ENCODE peak calls at places on chromosomes 6 and 20, in six cellular contexts. B is sigmoid colon, J is osteocyte, S is cardiac muscle cell, N is astrocyte of the cerebellum, W is heart left ventricle. O is an unnamed sample.

GRCh38 chr20:58010666-58011065 is 217.8 kb downstream of the ANKRD60 start:
- DNase-seq in B (no peak), J (peak), S (no peak), N (no peak), W (no peak), O (no peak)

GRCh38 chr6:43076093-43076927 is at the start of gene PTK7:
- DNase-seq in B (no peak), J (peak), S (peak), N (no peak), W (no peak), O (peak)

GRCh38 chr6:53766930-53767329 is 27.9 kb upstream of the LRRC1 start:
- DNase-seq in B (no peak), J (no peak), S (no peak), N (no peak), W (no peak), O (no peak)

GRCh38 chr6:89082439-89082838 is 1.9 kb downstream of the PNRC1 start:
- DNase-seq in B (no peak), J (no peak), S (peak), N (no peak), W (no peak), O (no peak)

GRCh38 chr20:59149678-59150504 is 13.7 kb upstream of the ZNF831 start:
- DNase-seq in B (no peak), J (no peak), S (no peak), N (no peak), W (no peak), O (peak)

GRCh38 chr6:151349651-151350270 is 41.6 kb downstream of the ZBTB2 start:
- DNase-seq in B (no peak), J (no peak), S (no peak), N (no peak), W (no peak), O (no peak)

GRCh38 chr20:709864-710761 is 34.5 kb upstream of the SCRT2 start:
- DNase-seq in B (peak), J (no peak), S (no peak), N (no peak), W (no peak), O (no peak)

GRCh38 chr6:143247586-143247985 is 186.9 kb downstream of the AIG1 start:
- DNase-seq in B (no peak), J (no peak), S (no peak), N (no peak), W (no peak), O (no peak)

GRCh38 chr6:6891949-6892461 is 215.8 kb upstream of the RREB1 start:
- DNase-seq in B (no peak), J (no peak), S (no peak), N (no peak), W (no peak), O (no peak)

GRCh38 chr6:128005009-128005408 is 104.2 kb upstream of the THEMIS start:
- DNase-seq in B (no peak), J (no peak), S (no peak), N (no peak), W (no peak), O (no peak)

GRCh38 chr6:111642463-111643158 is 36.9 kb upstream of the TRAF3IP2 start:
- DNase-seq in B (peak), J (peak), S (peak), N (peak), W (peak), O (peak)

GRCh38 chr20:54726687-54727086 is 251.3 kb downstream of the DOK5 start:
- DNase-seq in B (no peak), J (no peak), S (no peak), N (no peak), W (no peak), O (no peak)

GRCh38 chr6:125546827-125547226 is 202.6 kb upstream of the HEY2 start:
- DNase-seq in B (no peak), J (no peak), S (peak), N (peak), W (no peak), O (no peak)

GRCh38 chr6:142014515-142014914 is 118.2 kb upstream of the GJE1 start:
- DNase-seq in B (no peak), J (no peak), S (peak), N (peak), W (no peak), O (peak)

GRCh38 chr6:127550403-127550802 is 26.6 kb upstream of the C6orf58 start:
- DNase-seq in B (no peak), J (no peak), S (peak), N (no peak), W (no peak), O (no peak)

GRCh38 chr20:12394786-12395185 is 477.1 kb downstream of the BTBD3 start:
- DNase-seq in B (no peak), J (no peak), S (peak), N (no peak), W (no peak), O (no peak)

GRCh38 chr20:46984391-46984790 is 89.7 kb downstream of the EYA2 start:
- DNase-seq in B (no peak), J (no peak), S (peak), N (no peak), W (no peak), O (no peak)

GRCh38 chr6:40535784-40536380 is 51.3 kb downstream of the LRFN2 start:
- DNase-seq in B (no peak), J (no peak), S (no peak), N (no peak), W (no peak), O (no peak)

GRCh38 chr6:40535105-40535783 is 51.9 kb downstream of the LRFN2 start:
- DNase-seq in B (no peak), J (no peak), S (no peak), N (no peak), W (no peak), O (no peak)

GRCh38 chr6:40538556-40538955 is 48.6 kb downstream of the LRFN2 start:
- DNase-seq in B (no peak), J (no peak), S (no peak), N (no peak), W (no peak), O (no peak)

GRCh38 chr6:40537446-40537845 is 49.7 kb downstream of the LRFN2 start:
- DNase-seq in B (no peak), J (no peak), S (no peak), N (no peak), W (no peak), O (no peak)

GRCh38 chr6:40536442-40536841 is 50.7 kb downstream of the LRFN2 start:
- DNase-seq in B (no peak), J (no peak), S (peak), N (no peak), W (no peak), O (peak)
- TF ChIP-seq CTCF in B (no peak), J (peak), S (peak), N (no peak), W (no peak), O (peak)

GRCh38 chr6:32167154-32167760 is 2.9 kb downstream of the EGFL8 start:
- DNase-seq in B (no peak), J (no peak), S (no peak), N (no peak), W (no peak), O (no peak)

GRCh38 chr6:32167761-32168262 is 3.4 kb downstream of the EGFL8 start:
- DNase-seq in B (no peak), J (no peak), S (peak), N (no peak), W (no peak), O (no peak)

GRCh38 chr6:32168350-32168749 is 4.0 kb downstream of the EGFL8 start:
- DNase-seq in B (no peak), J (no peak), S (no peak), N (no peak), W (no peak), O (no peak)

GRCh38 chr6:32164295-32164694 is at the start of gene EGFL8:
- DNase-seq in B (no peak), J (no peak), S (no peak), N (no peak), W (no peak), O (no peak)

GRCh38 chr6:32166411-32167061 is 2.1 kb downstream of the EGFL8 start:
- DNase-seq in B (no peak), J (no peak), S (no peak), N (no peak), W (no peak), O (no peak)
- TF ChIP-seq CTCF in B (no peak), J (no peak), S (peak), N (no peak), W (no peak), O (no peak)

DNA sequence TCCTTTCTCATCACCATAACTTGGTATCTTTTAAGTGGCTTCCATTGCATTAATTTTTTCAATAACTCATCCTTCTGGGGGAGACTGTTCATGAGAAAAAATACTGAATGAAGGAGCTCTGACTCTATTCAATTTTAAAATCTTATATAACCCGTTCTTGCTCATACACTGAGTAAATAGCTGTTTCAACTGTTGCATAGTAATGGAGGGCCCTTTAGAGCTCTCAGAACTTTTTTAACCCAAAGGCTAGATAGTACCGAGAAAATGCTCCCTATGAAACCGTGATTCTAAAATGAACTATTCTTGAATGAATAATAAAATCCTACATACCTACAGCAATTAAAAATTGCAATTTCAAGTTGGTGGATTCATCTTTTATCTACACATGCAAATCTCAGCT is 5.3 kb downstream of the SLC2A12 start:
- DNase-seq in B (no peak), J (no peak), S (no peak), N (no peak), W (no peak), O (no peak)
- TF ChIP-seq CTCF in B (no peak), J (no peak), S (no peak), N (no peak), W (no peak), O (no peak)

GRCh38 chr20:63520939-63521601 is 505 bp downstream of the PPDPF start:
- DNase-seq in B (peak), J (no peak), S (peak), N (no peak), W (peak), O (peak)

GRCh38 chr20:63520594-63520938 is at the start of gene PPDPF:
- DNase-seq in B (peak), J (peak), S (peak), N (peak), W (no peak), O (peak)

GRCh38 chr20:63522981-63523611 is 2.5 kb downstream of the PPDPF start:
- DNase-seq in B (no peak), J (no peak), S (no peak), N (no peak), W (no peak), O (no peak)

GRCh38 chr20:63522091-63522868 is 1.7 kb downstream of the PPDPF start:
- DNase-seq in B (no peak), J (no peak), S (no peak), N (no peak), W (no peak), O (no peak)

DNA sequence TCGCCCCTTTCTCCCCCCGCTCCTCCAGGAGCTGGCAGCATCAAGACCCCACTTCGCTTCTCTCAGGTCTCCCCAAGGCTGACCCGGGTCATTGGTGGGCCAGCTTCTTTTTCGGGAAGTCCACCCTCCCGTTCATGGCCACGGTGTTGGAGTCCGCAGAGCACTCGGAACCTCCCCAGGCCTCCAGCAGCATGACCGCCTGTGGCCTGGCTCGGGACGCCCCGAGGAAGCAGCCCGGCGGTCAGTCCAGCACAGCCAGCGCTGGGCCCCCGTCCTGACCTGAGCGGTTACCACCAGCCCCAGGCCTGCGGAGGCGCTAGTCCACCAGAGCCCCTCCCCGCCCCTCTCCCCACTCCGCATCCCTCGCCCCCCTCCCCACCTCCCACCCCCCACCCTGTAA is 1.0 kb downstream of the PPDPF start:
- DNase-seq in B (no peak), J (no peak), S (peak), N (no peak), W (peak), O (no peak)
- TF ChIP-seq CTCF in B (no peak), J (no peak), S (no peak), N (no peak), W (no peak), O (no peak)

GRCh38 chr6:166534658-166535406 is 51.6 kb downstream of the RAMACL start:
- DNase-seq in B (no peak), J (no peak), S (no peak), N (no peak), W (no peak), O (no peak)
- TF ChIP-seq CTCF in B (no peak), J (no peak), S (no peak), N (no peak), W (no peak), O (no peak)

GRCh38 chr20:5402903-5403531 is 86.3 kb upstream of the PROKR2 start:
- DNase-seq in B (no peak), J (no peak), S (peak), N (no peak), W (no peak), O (peak)
- TF ChIP-seq CTCF in B (no peak), J (peak), S (peak), N (peak), W (no peak), O (peak)

GRCh38 chr20:61170921-61171320 is 81.1 kb upstream of the CDH4 start:
- DNase-seq in B (no peak), J (no peak), S (no peak), N (no peak), W (no peak), O (no peak)
- TF ChIP-seq CTCF in B (no peak), J (no peak), S (no peak), N (no peak), W (no peak), O (no peak)

DNA sequence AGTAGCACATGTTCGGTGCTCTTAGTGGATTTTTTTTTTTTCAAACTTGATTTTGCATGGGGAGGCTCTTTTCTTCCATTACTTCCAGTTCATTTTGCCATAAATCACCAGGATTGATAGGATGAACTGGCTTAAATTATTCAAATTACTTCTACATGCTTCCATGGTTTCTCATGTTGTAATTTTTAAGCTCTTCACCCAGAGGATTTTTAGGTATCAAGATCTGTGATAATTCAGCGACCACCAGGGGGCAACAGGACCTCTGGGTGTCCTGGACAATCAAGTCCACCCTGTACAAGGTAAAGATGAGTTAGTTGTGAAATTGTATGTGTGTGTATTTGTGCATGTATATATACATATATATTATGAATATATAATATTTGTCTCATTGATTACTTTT is 4.2 kb upstream of the EPHA7 start:
- DNase-seq in B (peak), J (peak), S (peak), N (peak), W (peak), O (peak)
- TF ChIP-seq CTCF in B (peak), J (peak), S (peak), N (peak), W (peak), O (peak)

DNA sequence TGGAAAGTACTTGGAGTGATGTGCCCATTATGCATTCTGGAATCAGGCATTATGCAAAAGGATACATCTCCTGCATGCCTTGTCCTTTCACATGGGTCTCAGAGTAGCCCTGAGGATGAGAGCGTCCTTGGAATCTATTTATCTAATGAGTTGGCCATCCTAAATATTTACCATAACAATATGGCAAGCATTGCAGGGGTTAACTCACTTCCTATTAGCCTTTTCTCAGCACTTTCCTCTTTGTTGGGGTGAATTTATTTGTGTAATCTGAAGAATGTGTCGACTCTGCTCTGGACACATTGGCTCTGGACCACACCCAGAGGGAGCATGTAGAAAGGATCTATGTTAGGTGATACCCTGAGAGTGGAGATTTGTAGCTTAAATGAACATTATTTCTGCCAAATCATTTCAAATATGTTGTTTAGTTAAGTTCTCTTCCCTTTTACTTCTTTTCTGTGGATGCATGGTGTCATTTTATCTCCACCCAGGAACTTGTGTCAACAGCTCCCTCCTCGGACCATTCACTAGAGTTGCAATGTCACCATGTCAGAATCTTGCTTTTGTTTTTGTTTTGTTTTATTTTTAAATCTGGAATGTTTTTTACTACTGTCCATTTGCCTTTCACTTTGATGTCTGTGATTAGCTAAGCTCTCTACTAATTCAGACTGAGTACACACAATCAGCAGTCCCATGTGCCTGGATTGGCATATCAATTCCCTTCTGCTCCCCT is 757.0 kb upstream of the MMS22L start:
- DNase-seq in B (no peak), J (no peak), S (peak), N (no peak), W (no peak), O (no peak)
- TF ChIP-seq CTCF in B (no peak), J (peak), S (no peak), N (peak), W (no peak), O (no peak)

GRCh38 chr20:36162272-36162966 is 7.9 kb downstream of the EPB41L1 start:
- DNase-seq in B (no peak), J (no peak), S (no peak), N (no peak), W (no peak), O (no peak)
- TF ChIP-seq CTCF in B (no peak), J (no peak), S (no peak), N (no peak), W (no peak), O (no peak)